ENCODE peak calls at places on chromosomes 11 and 22, in five cellular contexts. One of them, this sample, is unnamed.

GRCh38 chr11:9493492-9493891 is 32.7 kb downstream of the ZNF143 start:
- DNase-seq in NCI-H2081 treated with DMSO at 0.1 percent for 48 hours: no peak
- DNase-seq in anterior cingulate cortex: no peak
- DNase-seq in T-helper 1 cell: no peak
- DNase-seq in CD4-positive, alpha-beta T cell: no peak
- DNase-seq in this sample: no peak

GRCh38 chr11:71934213-71934612 is 5.4 kb downstream of the RNF121 start:
- DNase-seq in CD4-positive, alpha-beta T cell: no peak
- DNase-seq in NCI-H2081 treated with DMSO at 0.1 percent for 48 hours: no peak
- DNase-seq in T-helper 1 cell: no peak
- DNase-seq in anterior cingulate cortex: no peak
- DNase-seq in this sample: no peak

GRCh38 chr11:77665240-77665965 is 27.8 kb upstream of the CLNS1A start:
- DNase-seq in anterior cingulate cortex: no peak
- DNase-seq in CD4-positive, alpha-beta T cell: no peak
- DNase-seq in NCI-H2081 treated with DMSO at 0.1 percent for 48 hours: no peak
- DNase-seq in T-helper 1 cell: no peak
- DNase-seq in this sample: no peak

GRCh38 chr11:65181569-65182257 is at the start of gene CAPN1:
- DNase-seq in CD4-positive, alpha-beta T cell: peak
- DNase-seq in NCI-H2081 treated with DMSO at 0.1 percent for 48 hours: peak
- DNase-seq in T-helper 1 cell: peak
- DNase-seq in anterior cingulate cortex: peak
- DNase-seq in this sample: no peak

GRCh38 chr11:1762537-1763302 is 1.0 kb downstream of the CTSD start:
- DNase-seq in NCI-H2081 treated with DMSO at 0.1 percent for 48 hours: no peak
- DNase-seq in T-helper 1 cell: no peak
- DNase-seq in anterior cingulate cortex: no peak
- DNase-seq in CD4-positive, alpha-beta T cell: no peak
- DNase-seq in this sample: no peak

GRCh38 chr11:65606876-65607613 is 7.0 kb downstream of the MAP3K11 start:
- DNase-seq in NCI-H2081 treated with DMSO at 0.1 percent for 48 hours: no peak
- DNase-seq in T-helper 1 cell: no peak
- DNase-seq in anterior cingulate cortex: peak
- DNase-seq in CD4-positive, alpha-beta T cell: no peak
- DNase-seq in this sample: no peak

GRCh38 chr22:21791635-21792625 is 56.3 kb upstream of the YPEL1 start:
- DNase-seq in T-helper 1 cell: no peak
- DNase-seq in NCI-H2081 treated with DMSO at 0.1 percent for 48 hours: no peak
- DNase-seq in anterior cingulate cortex: no peak
- DNase-seq in CD4-positive, alpha-beta T cell: no peak
- DNase-seq in this sample: no peak

GRCh38 chr11:116750070-116750718 is 22.6 kb downstream of the BUD13 start:
- DNase-seq in T-helper 1 cell: no peak
- DNase-seq in anterior cingulate cortex: no peak
- DNase-seq in CD4-positive, alpha-beta T cell: no peak
- DNase-seq in NCI-H2081 treated with DMSO at 0.1 percent for 48 hours: no peak
- DNase-seq in this sample: no peak

GRCh38 chr11:829116-829945 is 1.6 kb downstream of the CRACR2B start:
- DNase-seq in CD4-positive, alpha-beta T cell: no peak
- DNase-seq in T-helper 1 cell: no peak
- DNase-seq in anterior cingulate cortex: no peak
- DNase-seq in NCI-H2081 treated with DMSO at 0.1 percent for 48 hours: no peak
- DNase-seq in this sample: no peak

GRCh38 chr11:120931057-120931779 is 92.7 kb upstream of the TBCEL start:
- DNase-seq in T-helper 1 cell: no peak
- DNase-seq in CD4-positive, alpha-beta T cell: no peak
- DNase-seq in NCI-H2081 treated with DMSO at 0.1 percent for 48 hours: no peak
- DNase-seq in anterior cingulate cortex: no peak
- DNase-seq in this sample: no peak

This sample was measured in NCI-H2107.